ENCODE peak calls at places on chromosomes 5 and 9, in nine cellular contexts. Y is fibroblast of mammary gland; E is epithelial cell of proximal tubule; R is BE2C; K is fibroblast of the aortic adventitia; L is body of pancreas; D is CD8-positive, alpha-beta memory T cell; J is left ventricle myocardium inferior; O is IMR-90. V is an unnamed sample.

GRCh38 chr9:15725953-15726352 is 173.1 kb downstream of the CCDC171 start:
- DNase-seq in O (no peak), R (no peak), E (no peak), Y (peak; percentile 39), L (no peak), D (no peak), J (no peak), K (peak; percentile 65), V (peak; percentile 8)

GRCh38 chr5:107535849-107536248 is 134.9 kb downstream of the EFNA5 start:
- DNase-seq in O (no peak), L (no peak), K (no peak), J (no peak), Y (no peak), R (no peak), D (no peak), E (no peak), V (no peak)

GRCh38 chr5:81773148-81773547 is 22.3 kb upstream of the SSBP2 start:
- DNase-seq in R (no peak), E (no peak), Y (no peak), K (no peak), L (no peak), O (no peak), J (no peak), D (no peak), V (no peak)

GRCh38 chr9:123225995-123226394 is 42.4 kb downstream of the STRBP start:
- DNase-seq in D (no peak), Y (peak; percentile 57), L (no peak), R (no peak), K (no peak), E (no peak), O (peak; percentile 58), J (no peak), V (peak; percentile 18)

GRCh38 chr9:101625871-101626270 is 31.1 kb upstream of the PPP3R2 start:
- DNase-seq in E (no peak), K (no peak), O (peak; percentile 3), L (no peak), R (no peak), J (no peak), Y (peak; percentile 72), D (no peak), V (no peak)

GRCh38 chr5:112630246-112631009 is 107.3 kb upstream of the APC start:
- DNase-seq in J (no peak), E (no peak), L (no peak), R (peak; percentile 33), Y (peak; percentile 47), O (peak; percentile 2), D (no peak), K (no peak), V (no peak)

GRCh38 chr5:38718874-38719391 is 126.9 kb upstream of the OSMR start:
- DNase-seq in E (no peak), K (peak; percentile 49), J (no peak), L (no peak), R (peak; percentile 30), D (no peak), O (peak; percentile 4), Y (peak; percentile 53), V (no peak)

GRCh38 chr9:129175825-129176633 is 2.0 kb downstream of the IER5L start:
- DNase-seq in Y (peak; percentile 87), D (peak; percentile 82), O (peak; percentile 88), K (peak; percentile 92), R (peak; percentile 70), E (no peak), L (peak; percentile 91), J (peak; percentile 84), V (peak; percentile 91)

GRCh38 chr5:155529366-155529765 is 515.8 kb downstream of the KIF4B start:
- DNase-seq in D (no peak), L (no peak), K (no peak), Y (peak; percentile 37), R (no peak), J (no peak), E (no peak), O (no peak), V (peak; percentile 26)

GRCh38 chr9:87343816-87344438 is 153.7 kb upstream of the DAPK1 start:
- DNase-seq in J (no peak), Y (no peak), L (no peak), O (no peak), R (no peak), E (no peak), D (no peak), K (peak; percentile 62), V (no peak)

GRCh38 chr9:113957778-113958430 is 81.8 kb downstream of the ZNF618 start:
- DNase-seq in R (no peak), E (peak; percentile 75), L (peak; percentile 60), K (peak; percentile 96), Y (peak; percentile 92), J (no peak), O (peak; percentile 94), D (no peak), V (peak; percentile 78)

GRCh38 chr5:8060235-8061139 is 191.5 kb downstream of the MTRR start:
- DNase-seq in R (no peak), K (no peak), O (no peak), Y (no peak), L (no peak), J (no peak), D (no peak), E (no peak), V (no peak)

GRCh38 chr9:32264171-32264862 is 120.1 kb upstream of the ACO1 start:
- DNase-seq in R (no peak), K (peak; percentile 25), D (no peak), E (peak; percentile 35), L (no peak), O (peak; percentile 14), J (no peak), Y (peak; percentile 30), V (no peak)

GRCh38 chr5:180290568-180291233 is 1.2 kb downstream of the MAPK9 start:
- DNase-seq in Y (no peak), D (no peak), L (no peak), K (no peak), E (no peak), O (no peak), J (no peak), R (no peak), V (no peak)

GRCh38 chr5:180287868-180288267 is 4.0 kb downstream of the MAPK9 start:
- DNase-seq in E (no peak), K (no peak), L (no peak), Y (no peak), J (no peak), O (no peak), D (no peak), R (peak; percentile 43), V (no peak)

GRCh38 chr5:180289966-180290365 is 1.9 kb downstream of the MAPK9 start:
- DNase-seq in L (peak; percentile 20), K (no peak), D (no peak), E (no peak), O (no peak), J (no peak), R (no peak), Y (no peak), V (no peak)

GRCh38 chr5:180291234-180291940 is 496 bp downstream of the MAPK9 start:
- DNase-seq in K (no peak), J (no peak), E (no peak), Y (no peak), R (peak; percentile 49), D (peak; percentile 54), O (no peak), L (peak; percentile 22), V (no peak)

GRCh38 chr5:180289433-180289832 is 2.5 kb downstream of the MAPK9 start:
- DNase-seq in D (no peak), L (peak; percentile 93), E (no peak), O (no peak), Y (no peak), J (no peak), R (peak; percentile 81), K (no peak), V (no peak)
- H3K4me3 ChIP-seq in D (no peak overlapping the region), L (no peak overlapping the region), E (no peak overlapping the region), O (no peak overlapping the region), Y (no peak overlapping the region), J (no peak overlapping the region), R (no peak overlapping the region), K (no peak overlapping the region), V (no peak overlapping the region)

GRCh38 chr5:415928-416635 is 26.9 kb upstream of the EXOC3 start:
- DNase-seq in R (no peak), D (no peak), Y (no peak), K (no peak), O (no peak), E (no peak), L (no peak), J (no peak), V (no peak)
- H3K4me3 ChIP-seq in R (no peak overlapping the region), D (no peak overlapping the region), Y (no peak overlapping the region), K (no peak overlapping the region), O (no peak overlapping the region), E (no peak overlapping the region), L (no peak overlapping the region), J (peak overlapping the region; percentile 32), V (no peak overlapping the region)

DNA sequence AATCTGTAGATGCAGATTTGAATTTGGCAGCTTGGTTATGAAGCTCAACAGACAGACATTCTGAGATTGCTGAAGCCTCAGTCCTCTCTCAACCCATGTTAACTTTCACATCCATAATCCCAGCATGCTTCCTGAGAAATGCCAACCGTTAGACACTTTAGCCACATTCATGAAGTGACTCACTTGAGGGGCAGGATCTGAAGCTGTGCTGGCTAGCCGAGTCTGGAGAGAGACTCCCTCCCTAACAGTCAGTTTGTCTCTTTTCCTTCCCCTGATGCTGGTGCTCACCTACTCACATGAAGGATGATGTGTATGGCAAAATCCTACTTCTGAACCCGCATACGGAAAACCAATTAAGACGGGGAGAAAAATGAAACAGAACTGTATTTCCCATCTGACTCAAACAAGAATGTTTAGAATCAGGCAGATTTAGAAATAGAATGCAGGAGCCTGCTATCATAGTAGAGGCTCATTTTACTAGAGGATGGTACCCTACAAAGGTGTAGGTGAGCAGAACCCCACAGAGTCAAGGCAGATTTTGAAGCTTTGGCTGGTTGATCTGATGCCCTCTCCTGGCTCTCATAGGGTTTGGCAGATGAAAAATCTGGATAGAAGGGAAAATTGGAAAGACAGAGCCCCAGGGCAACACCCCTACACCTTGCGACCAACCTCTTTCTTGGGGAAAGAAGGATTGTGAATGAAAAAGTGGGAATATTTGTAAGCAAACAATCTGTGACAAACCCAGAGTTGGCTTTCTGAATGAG is 150.9 kb upstream of the LHFPL2 start:
- DNase-seq in R (no peak), E (no peak), D (no peak), O (peak; percentile 67), J (no peak), L (no peak), K (peak; percentile 53), Y (peak; percentile 75), V (peak; percentile 48)
- H3K4me3 ChIP-seq in R (no peak overlapping the region), E (no peak overlapping the region), D (no peak overlapping the region), O (no peak overlapping the region), J (no peak overlapping the region), L (no peak overlapping the region), K (no peak overlapping the region), Y (no peak overlapping the region), V (no peak overlapping the region)

DNA sequence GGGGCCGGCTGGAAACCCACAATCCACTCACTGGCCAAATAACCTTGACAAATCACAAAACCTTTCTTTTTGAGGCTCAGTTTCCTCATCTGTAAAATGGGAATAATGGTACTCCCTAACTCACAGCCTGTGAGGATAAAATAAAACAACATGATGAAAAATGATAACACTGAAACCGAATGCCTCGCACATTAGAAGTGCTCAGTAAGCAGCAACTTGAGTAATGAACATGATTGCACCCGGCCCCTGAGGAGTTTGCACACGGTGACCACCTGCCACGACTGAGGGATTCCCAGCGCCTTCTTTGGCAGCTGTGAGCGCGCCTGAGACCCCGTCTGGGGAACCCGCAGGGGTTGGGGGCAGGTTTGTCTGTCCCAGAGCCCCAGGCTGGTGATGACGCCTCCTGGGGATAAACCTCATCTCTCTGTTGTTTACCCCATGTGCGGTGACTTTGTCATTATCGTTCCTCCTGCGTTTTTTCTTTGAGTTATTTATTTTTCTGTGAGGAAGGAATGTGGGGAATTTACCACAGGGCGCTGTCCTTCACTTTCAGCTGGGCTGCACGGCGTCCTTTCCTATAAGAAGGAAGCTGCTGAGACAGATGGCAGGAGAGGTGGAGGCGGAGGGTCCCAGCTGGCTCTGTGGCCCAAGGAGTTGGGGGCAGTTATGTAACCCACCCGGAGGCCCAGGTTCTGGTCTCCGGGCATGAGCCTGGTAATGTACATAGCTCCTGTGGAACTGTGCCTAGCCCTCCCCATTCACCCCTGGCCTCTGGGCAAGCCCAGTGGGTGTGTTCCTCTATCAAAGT is 3.0 kb upstream of the SYNPO start:
- DNase-seq in R (no peak), L (peak; percentile 66), Y (peak; percentile 66), E (peak; percentile 70), O (peak; percentile 95), K (peak; percentile 81), D (no peak), J (no peak), V (peak; percentile 84)
- H3K4me3 ChIP-seq in R (no peak overlapping the region), L (no peak overlapping the region), Y (no peak overlapping the region), E (no peak overlapping the region), O (no peak overlapping the region), K (no peak overlapping the region), D (no peak overlapping the region), J (no peak overlapping the region), V (no peak overlapping the region)